ENCODE peak calls at places on chromosome 20, in seven cellular contexts. D is BE2C, A is fibroblast of pulmonary artery, R is stomach, B is testis, U is upper lobe of right lung, I is heart left ventricle. Q is an unnamed sample.

GRCh38 chr20:32449057-32449889 is 91.1 kb downstream of the ASXL1 start:
- DNase-seq in D (no peak), A (no peak), R (no peak), B (no peak), U (peak; percentile 54), I (no peak), Q (no peak)

GRCh38 chr20:41574802-41575389 is 43.3 kb downstream of the CHD6 start:
- DNase-seq in D (no peak), A (no peak), R (no peak), B (no peak), U (no peak), I (no peak), Q (no peak)

GRCh38 chr20:6828794-6829423 is 61.4 kb downstream of the BMP2 start:
- DNase-seq in D (peak; percentile 62), A (peak; percentile 75), R (peak; percentile 78), B (peak; percentile 87), U (no peak), I (peak; percentile 47), Q (peak; percentile 58)

GRCh38 chr20:25120920-25121319 is 39.0 kb upstream of the VSX1 start:
- DNase-seq in D (no peak), A (no peak), R (no peak), B (no peak), U (no peak), I (no peak), Q (no peak)

GRCh38 chr20:39165099-39165498 is 203.0 kb downstream of the DHX35 start:
- DNase-seq in D (no peak), A (no peak), R (no peak), B (no peak), U (no peak), I (no peak), Q (no peak)

GRCh38 chr20:38195041-38195504 is 30.0 kb upstream of the TGM2 start:
- DNase-seq in D (no peak), A (no peak), R (no peak), B (no peak), U (no peak), I (no peak), Q (peak; percentile 76)

GRCh38 chr20:37095108-37095608 is 639 bp downstream of the RBL1 start:
- DNase-seq in D (peak; percentile 16), A (peak; percentile 5), R (no peak), B (no peak), U (no peak), I (no peak), Q (no peak)

GRCh38 chr20:32522525-32522774 is 62.7 kb downstream of the NOL4L start:
- DNase-seq in D (peak; percentile 86), A (no peak), R (no peak), B (no peak), U (no peak), I (no peak), Q (no peak)

GRCh38 chr20:63935447-63935846 is 20.8 kb downstream of the UCKL1 start:
- DNase-seq in D (no peak), A (no peak), R (no peak), B (no peak), U (no peak), I (no peak), Q (no peak)

DNA sequence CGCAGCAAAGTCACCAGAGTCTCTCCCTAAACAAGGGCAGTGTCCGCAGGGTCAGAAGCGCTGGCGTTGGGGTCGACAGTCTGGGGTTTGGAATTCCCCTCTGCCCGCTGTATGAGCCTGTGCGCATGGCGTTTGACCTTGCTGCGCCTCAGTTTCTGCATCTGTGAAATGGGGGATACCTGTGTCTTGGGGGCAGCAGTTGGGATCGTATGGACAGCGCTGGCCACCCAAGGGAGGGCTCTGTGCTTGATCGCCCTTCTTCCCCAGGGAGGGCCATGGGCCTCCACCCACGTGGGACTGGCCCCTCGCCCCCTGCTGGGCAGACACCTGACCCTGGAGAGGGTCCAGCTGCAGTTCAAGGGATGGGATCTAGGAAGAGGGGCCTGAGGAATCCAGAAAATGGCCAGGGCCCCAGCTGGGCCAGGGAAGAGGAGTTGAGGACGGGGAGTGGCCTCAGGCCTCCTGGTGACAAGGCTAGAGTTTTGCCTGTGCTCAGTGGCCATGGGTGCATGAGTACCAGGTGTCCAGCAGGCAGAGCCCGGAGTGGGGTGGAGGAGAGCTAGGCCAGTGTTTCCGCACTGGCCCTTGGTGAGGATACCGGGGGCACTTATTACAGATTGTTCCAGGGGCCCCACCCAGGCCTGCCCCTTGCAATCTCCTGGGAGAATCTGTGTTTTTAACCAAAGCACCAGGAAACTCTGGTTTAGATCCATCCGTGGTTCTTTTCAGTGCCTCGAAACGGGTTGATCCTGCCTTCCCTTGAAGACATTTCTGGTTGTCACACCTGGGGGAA is 26.3 kb upstream of the PHACTR3 start:
- DNase-seq in D (no peak), A (no peak), R (no peak), B (no peak), U (no peak), I (no peak), Q (no peak)
- H3K4me3 ChIP-seq in D (no peak overlapping the region), A (no peak overlapping the region), R (peak overlapping the region; percentile 25), B (peak overlapping the region; percentile 13), U (peak overlapping the region; percentile 37), I (peak overlapping the region; percentile 7), Q (peak overlapping the region; percentile 38)

DNA sequence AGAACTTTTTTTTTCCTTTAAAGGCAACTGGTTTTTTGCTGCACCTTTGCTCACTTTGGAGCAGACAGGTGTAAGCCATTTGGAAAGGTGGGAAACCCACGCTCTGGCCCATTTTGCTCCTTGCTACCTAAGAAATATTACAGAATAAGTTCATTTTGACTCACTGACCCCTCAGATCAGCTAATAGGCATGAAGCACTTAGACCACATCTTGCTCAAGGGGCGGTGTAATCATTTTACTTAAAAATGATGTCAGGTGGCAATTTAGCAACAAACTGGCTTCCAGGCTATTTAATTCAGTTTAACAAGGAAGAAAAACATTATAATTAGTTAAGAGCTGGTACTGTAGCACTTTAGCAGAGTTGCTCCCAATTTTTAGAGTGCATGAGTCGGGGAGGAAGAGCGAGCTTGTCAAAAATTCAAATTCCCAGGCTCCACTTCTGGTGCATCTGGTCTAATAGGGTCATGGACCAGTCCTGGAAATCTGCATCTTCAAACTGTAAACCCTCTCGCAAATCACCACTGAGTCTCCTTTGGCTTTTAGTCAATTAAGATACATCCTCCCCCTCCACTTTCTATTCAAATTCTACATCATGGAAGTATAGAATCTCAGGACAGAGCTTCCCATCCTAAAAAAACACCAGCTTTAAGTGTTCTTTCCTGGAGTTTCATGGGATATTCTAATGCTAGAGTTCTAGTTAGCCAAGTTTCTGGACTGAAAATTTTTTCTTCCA is 38.2 kb downstream of the JAG1 start:
- DNase-seq in D (no peak), A (no peak), R (no peak), B (no peak), U (no peak), I (no peak), Q (no peak)
- H3K4me3 ChIP-seq in D (no peak overlapping the region), A (no peak overlapping the region), R (no peak overlapping the region), B (no peak overlapping the region), U (no peak overlapping the region), I (no peak overlapping the region), Q (no peak overlapping the region)

GRCh38 chr20:308427-309038 is 11.2 kb downstream of the ZCCHC3 start:
- DNase-seq in D (no peak), A (no peak), R (no peak), B (no peak), U (no peak), I (no peak), Q (no peak)

GRCh38 chr20:312067-312466 is 13.3 kb upstream of the SOX12 start:
- DNase-seq in D (no peak), A (no peak), R (no peak), B (no peak), U (no peak), I (no peak), Q (no peak)

GRCh38 chr20:311603-312002 is 13.7 kb upstream of the SOX12 start:
- DNase-seq in D (no peak), A (no peak), R (no peak), B (no peak), U (no peak), I (no peak), Q (no peak)

GRCh38 chr20:310645-311044 is 13.3 kb downstream of the ZCCHC3 start:
- DNase-seq in D (no peak), A (no peak), R (no peak), B (no peak), U (no peak), I (no peak), Q (no peak)

DNA sequence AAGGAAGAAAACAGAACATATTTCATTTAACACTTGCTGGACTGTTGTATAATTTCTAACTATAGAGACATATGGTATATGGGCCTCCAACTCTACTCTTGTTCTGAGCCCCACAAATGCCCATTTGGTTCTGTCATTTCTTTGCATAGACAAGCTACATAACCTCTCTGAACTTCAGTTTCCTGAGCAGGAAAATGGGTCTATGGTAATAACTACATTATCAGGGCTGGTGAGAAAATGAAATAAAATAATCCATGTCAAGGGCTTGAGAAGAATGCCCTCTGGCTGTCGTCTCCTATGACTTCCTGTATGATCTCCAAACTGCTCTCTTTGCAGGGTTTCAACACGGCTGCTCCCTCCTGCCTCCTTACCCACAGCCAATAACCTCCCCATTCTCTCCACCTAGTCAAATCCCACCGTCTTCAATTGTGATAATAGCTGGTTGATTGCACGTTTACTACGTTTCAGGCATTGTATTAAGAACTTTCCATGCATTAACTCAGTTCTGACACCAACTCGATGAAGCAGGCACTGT is 12.0 kb downstream of the ZCCHC3 start:
- DNase-seq in D (no peak), A (peak; percentile 53), R (no peak), B (no peak), U (no peak), I (no peak), Q (no peak)
- H3K4me3 ChIP-seq in D (peak overlapping the region; percentile 59), A (peak overlapping the region; percentile 58), R (peak overlapping the region; percentile 47), B (peak overlapping the region; percentile 68), U (peak overlapping the region; percentile 60), I (peak overlapping the region; percentile 63), Q (peak overlapping the region; percentile 78)

GRCh38 chr20:46594725-46595124 is 44.3 kb upstream of the OCSTAMP start:
- DNase-seq in D (no peak), A (no peak), R (no peak), B (no peak), U (no peak), I (no peak), Q (no peak)

GRCh38 chr20:46600286-46600752 is 49.9 kb upstream of the OCSTAMP start:
- DNase-seq in D (no peak), A (no peak), R (no peak), B (no peak), U (no peak), I (no peak), Q (no peak)

GRCh38 chr20:46601603-46602122 is 49.6 kb downstream of the SLC13A3 start:
- DNase-seq in D (no peak), A (no peak), R (no peak), B (no peak), U (no peak), I (no peak), Q (no peak)

GRCh38 chr20:46602429-46602828 is 48.8 kb downstream of the SLC13A3 start:
- DNase-seq in D (no peak), A (no peak), R (no peak), B (no peak), U (no peak), I (no peak), Q (no peak)

DNA sequence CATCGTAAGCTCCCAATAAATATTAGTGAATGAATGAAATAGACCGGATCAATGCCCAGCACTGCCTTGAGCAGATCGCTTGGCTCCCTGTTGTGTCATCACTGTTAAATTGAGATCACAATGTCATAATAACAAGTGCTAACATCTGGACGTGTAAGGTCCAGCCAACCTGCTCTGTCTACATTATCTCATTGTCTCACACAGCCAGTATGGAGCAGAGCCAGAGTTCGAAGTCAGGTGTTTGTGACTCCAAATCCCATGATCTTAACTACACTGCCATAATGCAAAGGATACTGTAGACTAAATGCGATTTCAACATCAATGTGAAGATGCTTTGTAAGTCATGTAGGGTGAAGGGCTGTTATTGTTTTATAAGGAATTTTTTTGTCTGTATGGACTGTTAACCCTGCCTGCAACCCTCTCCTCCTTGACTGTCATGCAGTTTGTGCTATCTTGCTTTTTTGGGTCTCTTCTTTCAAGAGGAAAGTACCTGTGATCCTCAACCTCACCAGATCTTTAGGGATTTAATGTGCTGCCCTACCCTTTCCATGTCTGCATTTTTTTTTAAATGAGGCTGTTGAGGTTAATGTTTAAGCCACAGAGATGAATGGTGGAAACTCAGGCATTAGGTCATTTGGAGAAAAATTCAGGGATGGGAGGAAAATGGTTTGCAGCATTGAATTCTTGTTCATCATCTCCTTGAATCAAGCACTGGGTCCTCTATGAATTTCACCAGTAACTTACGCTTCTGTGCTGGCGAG is 49.0 kb upstream of the OCSTAMP start:
- DNase-seq in D (no peak), A (no peak), R (no peak), B (no peak), U (no peak), I (no peak), Q (no peak)
- H3K4me3 ChIP-seq in D (no peak overlapping the region), A (no peak overlapping the region), R (no peak overlapping the region), B (no peak overlapping the region), U (no peak overlapping the region), I (no peak overlapping the region), Q (no peak overlapping the region)